ENCODE peak calls at places on chromosomes 4 and X, in eight cellular contexts. B is astrocyte of the spinal cord, I is upper lobe of left lung, U is A673, F is left ventricle myocardium inferior, S is fibroblast of lung, H is suprapubic skin, A is keratinocyte. Z is an unnamed sample.

GRCh38 chr4:168059251-168059650 is 33.1 kb upstream of the ANXA10 start:
- DNase-seq in B (peak), I (no peak), U (no peak), F (no peak), S (peak), H (no peak), A (no peak), Z (no peak)

GRCh38 chrX:53186363-53186762 is 38.6 kb downstream of the KDM5C start:
- DNase-seq in B (no peak), I (no peak), U (no peak), F (no peak), S (no peak), H (no peak), A (peak), Z (no peak)

GRCh38 chr4:140092094-140092820 is 61.7 kb downstream of the MAML3 start:
- DNase-seq in B (no peak), I (peak), U (peak), F (peak), S (no peak), H (peak), A (no peak), Z (no peak)

GRCh38 chr4:72591547-72591946 is 22.5 kb upstream of the ADAMTS3 start:
- DNase-seq in B (no peak), I (no peak), U (no peak), F (no peak), S (no peak), H (no peak), A (no peak), Z (no peak)

GRCh38 chrX:12946406-12946805 is 28.5 kb upstream of the TMSB4X start:
- DNase-seq in B (no peak), I (no peak), U (no peak), F (no peak), S (no peak), H (no peak), A (no peak), Z (no peak)

GRCh38 chrX:148771440-148771839 is 271.0 kb downstream of the AFF2 start:
- DNase-seq in B (peak), I (no peak), U (no peak), F (no peak), S (no peak), H (no peak), A (no peak), Z (no peak)

GRCh38 chrX:119698835-119699234 is 5.9 kb upstream of the SEPTIN6 start:
- DNase-seq in B (peak), I (no peak), U (peak), F (no peak), S (peak), H (no peak), A (peak), Z (no peak)

GRCh38 chr4:98327694-98328093 is 66.5 kb downstream of the RAP1GDS1 start:
- DNase-seq in B (no peak), I (no peak), U (no peak), F (no peak), S (no peak), H (no peak), A (no peak), Z (no peak)

GRCh38 chr4:168694669-168695068 is 197.8 kb downstream of the PALLD start:
- DNase-seq in B (peak), I (no peak), U (peak), F (no peak), S (peak), H (no peak), A (peak), Z (no peak)

GRCh38 chrX:71184803-71185495 is 38.1 kb upstream of the GJB1 start:
- DNase-seq in B (no peak), I (no peak), U (no peak), F (no peak), S (no peak), H (no peak), A (no peak), Z (no peak)

GRCh38 chr4:7155611-7156071 is 36.7 kb upstream of the SORCS2 start:
- DNase-seq in B (no peak), I (no peak), U (no peak), F (peak), S (no peak), H (peak), A (peak), Z (no peak)

GRCh38 chrX:57134702-57135101 is 2.5 kb downstream of the SPIN2A start:
- DNase-seq in B (no peak), I (no peak), U (no peak), F (no peak), S (no peak), H (no peak), A (no peak), Z (no peak)

GRCh38 chr4:43360296-43360695 is 467.8 kb downstream of the GRXCR1 start:
- DNase-seq in B (no peak), I (no peak), U (no peak), F (no peak), S (no peak), H (no peak), A (no peak), Z (no peak)

GRCh38 chr4:93731448-93731847 is 97.1 kb upstream of the ATOH1 start:
- DNase-seq in B (no peak), I (no peak), U (no peak), F (no peak), S (peak), H (no peak), A (no peak), Z (no peak)

GRCh38 chr4:133618963-133619362 is 469.9 kb downstream of the PCDH10 start:
- DNase-seq in B (no peak), I (no peak), U (peak), F (no peak), S (no peak), H (no peak), A (no peak), Z (peak)

GRCh38 chr4:174559894-174560293 is 37.6 kb upstream of the HPGD start:
- DNase-seq in B (no peak), I (no peak), U (no peak), F (no peak), S (no peak), H (no peak), A (no peak), Z (no peak)

GRCh38 chrX:110168585-110168984 is 149.3 kb downstream of the AMMECR1 start:
- DNase-seq in B (peak), I (no peak), U (no peak), F (no peak), S (peak), H (no peak), A (no peak), Z (no peak)

GRCh38 chr4:155592568-155593343 is 73.9 kb upstream of the GUCY1A1 start:
- DNase-seq in B (peak), I (no peak), U (no peak), F (no peak), S (peak), H (no peak), A (no peak), Z (no peak)

GRCh38 chrX:72276478-72276953 is 532 bp downstream of the RPS4X start:
- DNase-seq in B (peak), I (no peak), U (no peak), F (no peak), S (no peak), H (no peak), A (no peak), Z (no peak)

GRCh38 chr4:70788733-70789132 is 51.0 kb downstream of the GRSF1 start:
- DNase-seq in B (no peak), I (no peak), U (no peak), F (no peak), S (no peak), H (no peak), A (no peak), Z (no peak)

GRCh38 chr4:26235500-26235899 is 85.3 kb upstream of the RBPJ start:
- DNase-seq in B (peak), I (no peak), U (no peak), F (peak), S (peak), H (no peak), A (peak), Z (no peak)

GRCh38 chr4:1368421-1369090 is 21.5 kb downstream of the UVSSA start:
- DNase-seq in B (no peak), I (peak), U (no peak), F (peak), S (no peak), H (no peak), A (no peak), Z (no peak)

GRCh38 chr4:165684177-165684870 is 188.7 kb upstream of the TLL1 start:
- DNase-seq in B (peak), I (no peak), U (no peak), F (no peak), S (peak), H (no peak), A (no peak), Z (no peak)

GRCh38 chr4:53693408-53693807 is 102.1 kb upstream of the LNX1 start:
- DNase-seq in B (no peak), I (no peak), U (no peak), F (no peak), S (no peak), H (no peak), A (no peak), Z (no peak)

DNA sequence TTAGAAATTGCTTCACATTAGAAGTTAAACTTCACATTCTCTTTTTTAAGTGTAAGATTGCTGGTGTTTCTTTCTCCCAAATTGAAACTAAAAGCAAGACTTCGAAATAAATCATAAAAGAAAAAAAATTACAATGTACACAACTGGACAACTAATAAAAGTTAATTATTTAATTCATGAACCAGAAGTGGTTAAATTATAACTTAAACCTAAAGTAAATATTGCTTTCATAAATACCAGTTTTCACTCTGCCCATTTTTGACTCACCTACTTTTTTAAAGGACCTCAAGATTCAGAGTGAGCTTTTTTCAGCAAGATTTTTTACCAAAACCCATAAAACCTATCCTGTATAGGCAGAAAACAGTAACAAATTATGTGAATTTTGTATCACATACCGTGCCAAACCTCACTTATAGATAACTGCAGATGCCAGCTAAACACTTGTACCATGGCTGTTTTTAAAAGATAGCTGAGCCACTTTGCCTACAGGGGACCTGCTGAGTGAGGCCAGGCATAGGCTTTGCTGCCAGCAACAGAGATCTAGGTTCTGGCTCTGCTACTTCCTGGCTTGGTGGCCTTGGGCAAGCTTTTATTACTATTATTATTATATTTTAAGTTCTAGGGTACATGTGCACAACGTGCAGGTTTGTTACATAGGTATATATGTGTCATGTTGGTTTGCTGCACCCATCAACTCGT is 259.8 kb downstream of the NR3C2 start:
- DNase-seq in B (no peak), I (no peak), U (no peak), F (no peak), S (no peak), H (no peak), A (no peak), Z (no peak)
- H3K4me3 ChIP-seq in B (no peak), I (no peak), U (no peak), F (no peak), S (no peak), H (no peak), A (no peak), Z (no peak)

GRCh38 chr4:86968477-86969015 is 33.7 kb downstream of the AFF1 start:
- DNase-seq in B (peak), I (no peak), U (peak), F (no peak), S (no peak), H (no peak), A (no peak), Z (no peak)
- H3K4me3 ChIP-seq in B (no peak), I (no peak), U (no peak), F (no peak), S (no peak), H (no peak), A (no peak), Z (no peak)

DNA sequence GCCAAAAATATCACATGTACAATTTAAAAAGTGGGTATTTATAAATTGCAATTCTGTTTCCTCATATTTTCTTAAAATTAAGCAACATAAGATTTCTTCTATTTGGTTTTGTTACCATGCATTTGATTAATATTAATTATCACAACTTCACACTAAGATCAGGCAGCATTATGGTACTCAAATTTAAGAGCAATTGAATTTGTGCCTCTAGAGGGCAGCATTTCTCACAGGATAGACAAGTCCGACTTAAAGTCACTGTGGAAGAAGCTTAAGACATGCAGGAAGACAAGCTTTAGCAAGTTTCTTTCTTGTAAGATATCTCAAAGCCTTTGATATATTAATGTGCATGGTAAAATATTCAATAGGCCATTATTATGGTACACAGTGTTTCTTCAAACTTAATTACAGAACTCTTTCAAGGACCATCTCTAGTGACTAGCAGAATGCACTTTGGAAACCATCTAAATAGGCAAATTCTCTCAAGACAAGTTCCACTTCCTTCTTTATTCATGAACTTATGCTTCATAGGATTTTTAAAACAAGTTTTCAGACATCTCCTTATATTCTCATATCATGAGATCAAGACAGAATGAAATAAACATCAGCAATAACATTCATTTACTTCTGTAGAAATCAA is 35.0 kb downstream of the FBXW7 start:
- DNase-seq in B (peak), I (no peak), U (peak), F (no peak), S (peak), H (no peak), A (peak), Z (peak)
- H3K4me3 ChIP-seq in B (no peak), I (no peak), U (no peak), F (no peak), S (no peak), H (no peak), A (no peak), Z (no peak)

GRCh38 chr4:126777649-126778048 is 855.1 kb upstream of the INTU start:
- DNase-seq in B (peak), I (no peak), U (peak), F (no peak), S (peak), H (no peak), A (no peak), Z (no peak)
- H3K4me3 ChIP-seq in B (no peak), I (no peak), U (no peak), F (no peak), S (no peak), H (no peak), A (peak), Z (no peak)

GRCh38 chr4:10082459-10083272 is 33.9 kb downstream of the WDR1 start:
- DNase-seq in B (no peak), I (no peak), U (no peak), F (peak), S (no peak), H (peak), A (no peak), Z (no peak)

GRCh38 chr4:10079951-10080873 is 36.4 kb downstream of the WDR1 start:
- DNase-seq in B (no peak), I (no peak), U (no peak), F (peak), S (no peak), H (peak), A (no peak), Z (no peak)

GRCh38 chr4:10083331-10083769 is 33.2 kb downstream of the WDR1 start:
- DNase-seq in B (no peak), I (no peak), U (no peak), F (peak), S (no peak), H (peak), A (no peak), Z (no peak)

GRCh38 chr4:10080874-10081606 is 35.6 kb downstream of the WDR1 start:
- DNase-seq in B (no peak), I (no peak), U (no peak), F (no peak), S (no peak), H (peak), A (no peak), Z (no peak)

DNA sequence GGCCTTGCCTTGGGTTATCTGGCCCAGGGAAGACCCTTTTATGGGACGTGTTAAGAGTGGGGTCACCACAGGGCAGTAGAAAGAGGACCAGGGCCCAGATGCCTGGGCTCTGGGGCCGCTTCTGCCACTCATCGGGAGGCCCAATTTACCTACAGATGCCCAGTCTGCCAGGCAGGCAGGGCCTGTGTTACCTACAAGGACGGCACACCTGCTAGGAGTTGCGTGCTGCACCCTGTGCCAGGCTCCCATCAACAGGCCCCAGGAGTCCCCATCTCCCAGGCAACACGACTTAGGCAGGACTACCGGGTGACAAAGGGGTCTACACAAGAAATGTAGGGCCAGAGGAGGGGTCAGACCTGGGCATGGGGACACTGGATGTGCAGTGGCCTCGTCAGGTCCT is 34.6 kb downstream of the WDR1 start:
- DNase-seq in B (no peak), I (no peak), U (no peak), F (no peak), S (no peak), H (peak), A (no peak), Z (no peak)
- H3K4me3 ChIP-seq in B (no peak), I (no peak), U (no peak), F (no peak), S (no peak), H (no peak), A (no peak), Z (no peak)

GRCh38 chrX:10121787-10122186 is 35.0 kb upstream of the CLCN4 start:
- DNase-seq in B (peak), I (no peak), U (no peak), F (no peak), S (no peak), H (no peak), A (no peak), Z (no peak)
- H3K4me3 ChIP-seq in B (no peak), I (no peak), U (no peak), F (no peak), S (no peak), H (no peak), A (no peak), Z (no peak)

DNA sequence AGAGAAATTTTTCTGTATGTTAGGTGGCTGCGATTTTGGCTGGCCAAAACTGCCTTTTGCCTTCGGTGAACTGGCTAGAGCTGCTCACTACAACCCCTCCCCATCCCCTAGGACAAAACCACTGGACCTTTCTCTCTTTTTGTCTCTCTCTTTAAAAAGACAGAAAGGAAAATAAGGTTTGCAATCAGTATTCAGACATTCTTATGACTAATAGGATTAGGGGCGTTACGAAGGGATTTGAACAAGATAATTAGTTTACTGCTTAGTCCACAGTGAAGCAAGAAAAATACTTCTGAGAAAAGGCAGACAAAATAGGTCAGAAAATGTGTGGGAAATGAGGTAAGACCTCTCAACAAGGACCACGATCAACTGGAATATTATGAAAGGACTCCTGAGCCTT is 180.4 kb downstream of the SLIT2 start:
- DNase-seq in B (no peak), I (no peak), U (peak), F (no peak), S (no peak), H (no peak), A (no peak), Z (no peak)
- H3K4me3 ChIP-seq in B (no peak), I (no peak), U (peak), F (peak), S (no peak), H (no peak), A (no peak), Z (no peak)

GRCh38 chr4:148204892-148205291 is 237.3 kb downstream of the NR3C2 start:
- DNase-seq in B (no peak), I (no peak), U (no peak), F (no peak), S (no peak), H (no peak), A (no peak), Z (no peak)
- H3K4me3 ChIP-seq in B (no peak), I (no peak), U (no peak), F (no peak), S (no peak), H (no peak), A (no peak), Z (no peak)

Z was measured in Jurkat, Clone E6-1.